ENCODE peak calls at places on chromosomes 4 and X, in six cellular contexts. N is upper lobe of right lung; C is stimulated activated CD4-positive, alpha-beta T cell treated with anti-CD3 and anti-CD28 coated beads, Interleukin-4, amount 100 ng/mL, for 24 hours; H is K562; U is activated B cell treated with CpG ODN at 0.5 μM for 24 hours; V is OCI-LY7. J is an unnamed sample.

GRCh38 chr4:15778742-15779231 is 659 bp downstream of the CD38 start:
- DNase-seq in U (peak; percentile 42), V (peak; percentile 90), H (no peak), N (peak; percentile 85), C (peak; percentile 58), J (peak; percentile 74)

GRCh38 chr4:99104153-99104552 is 15.6 kb upstream of the ADH5 start:
- DNase-seq in U (no peak), C (no peak), V (no peak), H (no peak), N (no peak), J (no peak)

GRCh38 chr4:98682719-98683118 is 24.3 kb upstream of the TSPAN5 start:
- DNase-seq in U (no peak), N (no peak), C (no peak), V (no peak), H (peak; percentile 27), J (no peak)

GRCh38 chrX:72306085-72306801 is 529 bp upstream of the CITED1 start:
- DNase-seq in U (peak; percentile 19), V (no peak), C (no peak), N (no peak), H (peak; percentile 28), J (no peak)

GRCh38 chrX:16828126-16828908 is 41.8 kb downstream of the RBBP7 start:
- DNase-seq in V (no peak), H (no peak), C (no peak), N (no peak), U (no peak), J (no peak)

GRCh38 chr4:147644471-147644870 is 27.3 kb downstream of the TMEM184C start:
- DNase-seq in H (no peak), N (no peak), V (no peak), C (no peak), U (no peak), J (no peak)

GRCh38 chrX:1295550-1295949 is 26.9 kb downstream of the CSF2RA start:
- DNase-seq in V (no peak), U (no peak), C (no peak), N (no peak), H (no peak), J (no peak)

GRCh38 chr4:26206339-26206738 is 114.5 kb upstream of the RBPJ start:
- DNase-seq in H (no peak), U (no peak), N (no peak), V (no peak), C (no peak), J (no peak)

J was measured in GF-D8.